ENCODE peak calls at places on chromosomes 5 and 9, in seven cellular contexts. R, K, A, O, W, D and L are unnamed samples. For H3K27me3, the result is how much of the 10 kb centered on the place peaks cover.

GRCh38 chr9:6096821-6097220 is 81.4 kb upstream of the RANBP6 start:
- DNase-seq in R (no peak), K (no peak), A (no peak), O (no peak), W (no peak), D (no peak), L (no peak)

GRCh38 chr9:38339087-38339486 is 53.4 kb upstream of the ALDH1B1 start:
- DNase-seq in R (no peak), K (no peak), A (peak), O (no peak), W (no peak), D (no peak), L (no peak)

GRCh38 chr5:5313081-5313736 is 109.3 kb upstream of the ICE1 start:
- DNase-seq in R (no peak), K (no peak), A (no peak), O (no peak), W (no peak), D (no peak), L (no peak)

GRCh38 chr9:97904725-97905124 is 17.6 kb downstream of the TRMO start:
- DNase-seq in R (peak), K (no peak), A (peak), O (no peak), W (no peak), D (peak), L (peak)

GRCh38 chr5:61575103-61575502 is 243.0 kb downstream of the ZSWIM6 start:
- DNase-seq in R (no peak), K (no peak), A (no peak), O (no peak), W (no peak), D (no peak), L (no peak)

GRCh38 chr5:157481255-157481654 is 21.2 kb downstream of the NIPAL4 start:
- DNase-seq in R (no peak), K (no peak), A (peak), O (no peak), W (no peak), D (no peak), L (no peak)

GRCh38 chr5:74266836-74267235 is 373.7 kb downstream of the ENC1 start:
- DNase-seq in R (no peak), K (no peak), A (no peak), O (no peak), W (no peak), D (no peak), L (no peak)

GRCh38 chr5:54457094-54457531 is 1.6 kb downstream of the HSPB3 start:
- DNase-seq in R (no peak), K (peak), A (no peak), O (no peak), W (no peak), D (no peak), L (no peak)

GRCh38 chr5:123487298-123487697 is 24.7 kb upstream of the CSNK1G3 start:
- DNase-seq in R (no peak), K (peak), A (no peak), O (no peak), W (no peak), D (no peak), L (no peak)

GRCh38 chr5:126446498-126447224 is 23.5 kb downstream of the GRAMD2B start:
- DNase-seq in R (peak), K (no peak), A (peak), O (peak), W (no peak), D (no peak), L (no peak)

GRCh38 chr5:1726469-1726865 is 73.2 kb downstream of the MRPL36 start:
- DNase-seq in R (no peak), K (no peak), A (peak), O (no peak), W (peak), D (no peak), L (peak)

GRCh38 chr5:159263569-159263905 is 447 bp downstream of the UBLCP1 start:
- DNase-seq in R (no peak), K (no peak), A (no peak), O (no peak), W (no peak), D (no peak), L (no peak)

GRCh38 chr9:126317513-126317912 is 9.1 kb upstream of the MVB12B start:
- DNase-seq in R (peak), K (no peak), A (peak), O (no peak), W (peak), D (peak), L (peak)

GRCh38 chr9:119436261-119436660 is 67.0 kb upstream of the BRINP1 start:
- DNase-seq in R (no peak), K (no peak), A (no peak), O (no peak), W (no peak), D (no peak), L (no peak)

GRCh38 chr5:33408816-33409215 is 31.9 kb upstream of the TARS1 start:
- DNase-seq in R (no peak), K (no peak), A (no peak), O (no peak), W (no peak), D (no peak), L (no peak)

GRCh38 chr5:130280528-130281217 is 376.4 kb downstream of the CHSY3 start:
- DNase-seq in R (no peak), K (no peak), A (no peak), O (no peak), W (no peak), D (no peak), L (no peak)

GRCh38 chr5:132364319-132364718 is 5.2 kb upstream of the SLC22A5 start:
- DNase-seq in R (no peak), K (no peak), A (no peak), O (no peak), W (peak), D (no peak), L (no peak)

GRCh38 chr5:150142800-150143724 is 12.6 kb downstream of the PDGFRB start:
- DNase-seq in R (no peak), K (no peak), A (peak), O (peak), W (peak), D (no peak), L (no peak)

GRCh38 chr5:167565555-167565954 is 725.9 kb upstream of the WWC1 start:
- DNase-seq in R (no peak), K (no peak), A (no peak), O (no peak), W (no peak), D (no peak), L (no peak)

GRCh38 chr5:1745806-1746370 is 53.7 kb downstream of the MRPL36 start:
- DNase-seq in R (no peak), K (no peak), A (peak), O (no peak), W (peak), D (no peak), L (no peak)

GRCh38 chr5:40781843-40782409 is 16.2 kb downstream of the PRKAA1 start:
- DNase-seq in R (no peak), K (no peak), A (no peak), O (no peak), W (no peak), D (no peak), L (no peak)

GRCh38 chr9:20990867-20991266 is 40.6 kb downstream of the HACD4 start:
- DNase-seq in R (no peak), K (no peak), A (no peak), O (no peak), W (peak), D (no peak), L (no peak)

GRCh38 chr9:72134801-72135200 is 14.4 kb upstream of the GDA start:
- DNase-seq in R (no peak), K (no peak), A (no peak), O (no peak), W (no peak), D (no peak), L (no peak)

GRCh38 chr5:17991775-17992174 is 357.5 kb downstream of the TAF11L14 start:
- DNase-seq in R (no peak), K (peak), A (no peak), O (no peak), W (no peak), D (no peak), L (no peak)

GRCh38 chr9:131589124-131589711 is 43.9 kb downstream of the PRRT1B start:
- DNase-seq in R (no peak), K (no peak), A (no peak), O (no peak), W (no peak), D (no peak), L (no peak)

GRCh38 chr9:131591845-131592208 is 46.5 kb downstream of the PRRT1B start:
- DNase-seq in R (no peak), K (no peak), A (no peak), O (no peak), W (no peak), D (no peak), L (no peak)

GRCh38 chr9:131589993-131590392 is 44.7 kb downstream of the PRRT1B start:
- DNase-seq in R (no peak), K (no peak), A (no peak), O (no peak), W (no peak), D (no peak), L (no peak)

GRCh38 chr9:131590907-131591844 is 45.9 kb downstream of the PRRT1B start:
- DNase-seq in R (peak), K (peak), A (peak), O (peak), W (peak), D (peak), L (peak)

GRCh38 chr9:131590449-131590848 is 45.1 kb downstream of the PRRT1B start:
- DNase-seq in R (no peak), K (no peak), A (no peak), O (no peak), W (no peak), D (no peak), L (no peak)
- H3K27ac ChIP-seq in R (no peak), K (no peak), A (no peak), O (no peak), W (no peak), D (no peak), L (no peak)

GRCh38 chr5:3114467-3114866 is 363.0 kb upstream of the IRX2 start:
- DNase-seq in R (no peak), K (no peak), A (no peak), O (no peak), W (no peak), D (no peak), L (no peak)
- H3K27me3 ChIP-seq in R (under half), K (under half), A (under half), O (under half), W (under half), D (under half), L (under half)

DNA sequence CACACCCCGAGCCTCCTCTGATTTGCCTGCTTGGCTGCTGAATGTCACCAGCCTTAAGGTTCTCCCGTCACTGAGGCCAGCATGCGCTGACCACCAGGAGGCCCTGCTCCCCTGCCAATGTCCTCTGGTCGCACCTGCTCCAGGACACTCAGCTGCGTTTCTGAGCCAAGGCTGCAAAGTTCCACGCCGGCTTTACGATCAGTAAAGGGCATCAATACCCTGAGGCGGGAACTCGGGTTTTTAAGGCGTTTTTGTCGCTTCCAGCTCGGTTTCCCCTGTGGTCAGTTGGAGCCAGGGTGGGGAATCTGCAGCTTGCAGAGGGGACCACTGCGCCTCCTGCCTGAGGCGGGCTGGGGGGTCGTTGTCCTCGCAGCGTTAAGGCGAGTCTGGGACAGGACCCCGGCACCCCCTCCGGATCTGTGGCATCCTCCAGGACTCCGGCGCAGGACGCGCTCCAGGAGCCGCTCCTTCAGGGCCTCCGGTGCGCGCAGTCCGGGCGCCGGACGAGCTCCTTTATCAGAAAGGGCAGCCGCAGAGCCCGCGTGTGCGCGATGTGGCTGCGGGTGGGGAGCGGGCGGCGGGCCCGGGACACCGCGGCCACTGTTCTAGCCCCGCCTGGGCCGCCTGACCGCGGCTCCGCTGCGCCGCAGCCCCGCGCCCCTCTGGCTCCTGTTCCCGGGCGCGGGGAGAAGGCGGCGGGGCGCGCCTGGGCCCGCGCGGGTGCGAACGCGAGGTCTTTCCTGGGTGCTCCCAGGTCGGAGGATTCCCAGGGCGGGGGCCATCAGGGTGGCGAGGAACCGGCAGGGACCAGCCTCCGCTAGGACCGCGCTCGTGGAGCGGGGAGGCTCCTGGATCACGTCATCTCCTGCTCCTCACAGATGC is 24.2 kb upstream of the FLT4 start:
- DNase-seq in R (no peak), K (peak), A (no peak), O (no peak), W (no peak), D (no peak), L (no peak)
- H3K4me3 ChIP-seq in R (no peak), K (peak), A (no peak), O (no peak), W (no peak), D (no peak), L (peak)

GRCh38 chr9:134226221-134226930 is 62.0 kb upstream of the RNU6ATAC start:
- DNase-seq in R (no peak), K (no peak), A (peak), O (no peak), W (peak), D (no peak), L (no peak)
- H3K27ac ChIP-seq in R (no peak), K (no peak), A (peak), O (no peak), W (no peak), D (no peak), L (no peak)